ENCODE peak calls at places on chromosomes 7 and 10, in nine cellular contexts. T, X, Y, W, M, G, P, O and H are unnamed samples.

GRCh38 chr10:48253970-48254657 is 20.4 kb downstream of the FRMPD2 start:
- DNase-seq in T (no peak), X (no peak), Y (no peak), W (no peak), M (no peak), G (no peak), P (no peak), O (peak; percentile 96), H (no peak)

GRCh38 chr7:140231779-140232491 is 55.2 kb upstream of the KDM7A start:
- DNase-seq in T (no peak), X (no peak), Y (no peak), W (no peak), M (no peak), G (no peak), P (no peak), O (no peak), H (no peak)

GRCh38 chr7:37385787-37386186 is 62.9 kb downstream of the ELMO1 start:
- DNase-seq in T (no peak), X (no peak), Y (no peak), W (no peak), M (no peak), G (no peak), P (no peak), O (no peak), H (peak; percentile 62)

GRCh38 chr7:70325509-70326101 is 727.3 kb downstream of the AUTS2 start:
- DNase-seq in T (no peak), X (no peak), Y (no peak), W (no peak), M (peak; percentile 28), G (peak; percentile 61), P (no peak), O (peak; percentile 68), H (no peak)

GRCh38 chr7:70849580-70850235 is 282.2 kb upstream of the GALNT17 start:
- DNase-seq in T (no peak), X (no peak), Y (no peak), W (no peak), M (no peak), G (no peak), P (no peak), O (peak; percentile 23), H (no peak)

GRCh38 chr7:116097365-116098009 is 66.9 kb upstream of the TFEC start:
- DNase-seq in T (no peak), X (no peak), Y (no peak), W (no peak), M (no peak), G (no peak), P (no peak), O (peak; percentile 87), H (no peak)

GRCh38 chr10:128540806-128541739 is 414.9 kb upstream of the MKI67 start:
- DNase-seq in T (no peak), X (no peak), Y (peak; percentile 36), W (peak; percentile 10), M (peak; percentile 61), G (no peak), P (no peak), O (no peak), H (no peak)

GRCh38 chr7:33710608-33711007 is 194.7 kb upstream of the BMPER start:
- DNase-seq in T (no peak), X (no peak), Y (no peak), W (no peak), M (no peak), G (no peak), P (no peak), O (peak; percentile 29), H (no peak)

GRCh38 chr10:50990568-50991495 is 83.5 kb upstream of the PRKG1 start:
- DNase-seq in T (no peak), X (peak; percentile 6), Y (no peak), W (no peak), M (peak; percentile 46), G (peak; percentile 72), P (no peak), O (peak; percentile 76), H (no peak)

GRCh38 chr7:29499932-29500331 is 63.7 kb upstream of the PRR15 start:
- DNase-seq in T (no peak), X (no peak), Y (no peak), W (no peak), M (no peak), G (no peak), P (no peak), O (no peak), H (no peak)

GRCh38 chr10:114632869-114633715 is 25.0 kb downstream of the ABLIM1 start:
- DNase-seq in T (no peak), X (no peak), Y (no peak), W (peak; percentile 10), M (peak; percentile 88), G (peak; percentile 95), P (no peak), O (peak; percentile 85), H (no peak)

GRCh38 chr7:1033546-1034145 is 10.7 kb upstream of the GPR146 start:
- DNase-seq in T (no peak), X (no peak), Y (no peak), W (no peak), M (no peak), G (no peak), P (no peak), O (no peak), H (no peak)

GRCh38 chr10:91354686-91355085 is 55.5 kb upstream of the HECTD2 start:
- DNase-seq in T (no peak), X (no peak), Y (no peak), W (no peak), M (no peak), G (no peak), P (no peak), O (no peak), H (no peak)